ENCODE peak calls at places on chromosomes 6 and 20, in seven cellular contexts. H is fibroblast of lung, C is PC-9, R is H9, Z is hepatocyte, P is neural progenitor cell, U is SK-N-SH. W is an unnamed sample.
A peak's percentile ranks its signal among the peaks of the same experiment; 100 is the strongest.

GRCh38 chr6:69866351-69867074 is at the start of gene COL19A1:
- DNase-seq in R (peak; percentile 56), P (peak; percentile 56), Z (peak; percentile 35), H (no peak), C (no peak), U (peak; percentile 34), W (no peak)

GRCh38 chr6:108699290-108700041 is 138.7 kb downstream of the FOXO3 start:
- DNase-seq in C (no peak), R (no peak), Z (peak; percentile 50), U (no peak), H (peak; percentile 36), P (no peak), W (no peak)

GRCh38 chr20:59019217-59019616 is at the start of gene TUBB1:
- DNase-seq in C (no peak), U (no peak), H (no peak), Z (no peak), P (no peak), R (no peak), W (no peak)

GRCh38 chr20:61690150-61690549 is 375.5 kb downstream of the TAF4 start:
- DNase-seq in U (no peak), H (no peak), P (no peak), Z (no peak), R (no peak), C (no peak), W (peak; percentile 25)

GRCh38 chr6:71394001-71394432 is 105.4 kb downstream of the OGFRL1 start:
- DNase-seq in Z (no peak), P (no peak), H (peak; percentile 73), U (no peak), R (no peak), C (peak; percentile 91), W (no peak)

GRCh38 chr6:3232017-3232838 is 4.8 kb upstream of the TUBB2B start:
- DNase-seq in C (no peak), U (no peak), P (peak; percentile 45), Z (no peak), H (no peak), R (no peak), W (no peak)

GRCh38 chr6:41682497-41682961 is 44.3 kb downstream of the MDFI start:
- DNase-seq in Z (no peak), C (no peak), H (no peak), R (no peak), P (no peak), U (no peak), W (peak; percentile 63)

GRCh38 chr6:43963203-43963602 is 164.0 kb downstream of the MRPL14 start:
- DNase-seq in H (no peak), C (no peak), U (no peak), P (no peak), Z (no peak), R (peak; percentile 19), W (no peak)

GRCh38 chr20:47620808-47621805 is 119.4 kb downstream of the NCOA3 start:
- DNase-seq in R (no peak), H (peak; percentile 89), P (peak; percentile 39), Z (peak; percentile 69), C (peak; percentile 61), U (peak; percentile 39), W (peak; percentile 36)

GRCh38 chr20:31485450-31486339 is 10.6 kb downstream of the REM1 start:
- DNase-seq in P (no peak), H (peak; percentile 36), C (no peak), R (no peak), Z (peak; percentile 49), U (peak; percentile 61), W (peak; percentile 97)

GRCh38 chr6:76594109-76594508 is 521.6 kb upstream of the IMPG1 start:
- DNase-seq in P (no peak), C (no peak), R (no peak), Z (no peak), U (no peak), H (no peak), W (no peak)

GRCh38 chr6:79894939-79895338 is 52.4 kb downstream of the ELOVL4 start:
- DNase-seq in H (peak; percentile 22), U (no peak), P (no peak), R (no peak), C (no peak), Z (no peak), W (no peak)

GRCh38 chr6:144559865-144560603 is 274.9 kb downstream of the UTRN start:
- DNase-seq in C (peak; percentile 54), P (no peak), U (peak; percentile 21), H (peak; percentile 25), Z (peak; percentile 6), R (no peak), W (no peak)

GRCh38 chr6:4180653-4181255 is 45.4 kb upstream of the ECI2 start:
- DNase-seq in H (peak; percentile 67), R (no peak), Z (no peak), P (peak; percentile 12), C (no peak), U (peak; percentile 30), W (peak; percentile 78)

GRCh38 chr6:32852844-32853540 is 512 bp downstream of the TAP1 start:
- DNase-seq in H (peak; percentile 27), R (peak; percentile 42), P (peak; percentile 54), C (no peak), Z (peak; percentile 60), U (peak; percentile 52), W (peak; percentile 88)

GRCh38 chr6:165013701-165014100 is 295.7 kb downstream of the C6orf118 start:
- DNase-seq in C (no peak), P (no peak), Z (no peak), H (no peak), R (no peak), U (no peak), W (no peak)

GRCh38 chr20:38007526-38007925 is 25.7 kb downstream of the TTI1 start:
- DNase-seq in R (no peak), C (no peak), P (no peak), H (no peak), U (peak; percentile 55), Z (no peak), W (no peak)

GRCh38 chr6:156780117-156780641 is 3.0 kb downstream of the ARID1B start:
- DNase-seq in R (no peak), H (peak; percentile 93), P (peak; percentile 80), C (peak; percentile 82), Z (peak; percentile 80), U (peak; percentile 68), W (peak; percentile 96)

GRCh38 chr6:156777866-156778614 is 862 bp downstream of the ARID1B start:
- DNase-seq in Z (peak; percentile 76), U (peak; percentile 84), C (no peak), R (peak; percentile 54), H (peak; percentile 47), P (peak; percentile 70), W (peak; percentile 93)

GRCh38 chr6:156779206-156780116 is 2.3 kb downstream of the ARID1B start:
- DNase-seq in H (no peak), P (peak; percentile 57), U (peak; percentile 69), R (no peak), C (no peak), Z (peak; percentile 65), W (peak; percentile 90)

GRCh38 chr6:156777577-156777865 is 343 bp downstream of the ARID1B start:
- DNase-seq in U (peak; percentile 92), Z (no peak), H (no peak), P (no peak), C (no peak), R (no peak), W (no peak)

DNA sequence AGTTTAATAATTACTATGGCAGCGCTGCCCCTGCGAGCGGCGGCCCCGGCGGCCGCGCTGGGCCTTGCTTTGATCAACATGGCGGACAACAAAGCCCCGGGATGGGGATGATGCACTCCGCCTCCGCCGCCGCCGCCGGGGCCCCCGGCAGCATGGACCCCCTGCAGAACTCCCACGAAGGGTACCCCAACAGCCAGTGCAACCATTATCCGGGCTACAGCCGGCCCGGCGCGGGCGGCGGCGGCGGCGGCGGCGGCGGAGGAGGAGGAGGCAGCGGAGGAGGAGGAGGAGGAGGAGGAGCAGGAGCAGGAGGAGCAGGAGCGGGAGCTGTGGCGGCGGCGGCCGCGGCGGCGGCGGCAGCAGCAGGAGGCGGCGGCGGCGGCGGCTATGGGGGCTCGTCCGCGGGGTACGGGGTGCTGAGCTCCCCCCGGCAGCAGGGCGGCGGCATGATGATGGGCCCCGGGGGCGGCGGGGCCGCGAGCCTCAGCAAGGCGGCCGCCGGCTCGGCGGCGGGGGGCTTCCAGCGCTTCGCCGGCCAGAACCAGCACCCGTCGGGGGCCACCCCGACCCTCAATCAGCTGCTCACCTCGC is 1.5 kb downstream of the ARID1B start:
- DNase-seq in R (peak; percentile 54), U (no peak), P (peak; percentile 72), C (no peak), H (peak; percentile 43), Z (peak; percentile 69), W (peak; percentile 90)
- H3K79me2 ChIP-seq in R (peaks cover 17% of the 10 kb centered on the region), U (peaks cover 71% of the 10 kb centered on the region), P (peaks cover 83% of the 10 kb centered on the region), C (peaks cover 41% of the 10 kb centered on the region), H (peaks cover 57% of the 10 kb centered on the region), Z (peaks cover 62% of the 10 kb centered on the region), W (peaks cover 63% of the 10 kb centered on the region)

GRCh38 chr6:23154159-23154558 is 584.8 kb downstream of the HDGFL1 start:
- DNase-seq in U (no peak), Z (no peak), R (no peak), C (no peak), P (no peak), H (no peak), W (no peak)
- H3K9me3 ChIP-seq in U (no peaks in the 10 kb centered on the region), Z (no peaks in the 10 kb centered on the region), R (peaks cover 4% of the 10 kb centered on the region), C (no peaks in the 10 kb centered on the region), P (no peaks in the 10 kb centered on the region), H (no peaks in the 10 kb centered on the region), W (no peaks in the 10 kb centered on the region)

GRCh38 chr6:21426841-21427490 is 166.6 kb upstream of the SOX4 start:
- DNase-seq in P (no peak), R (no peak), Z (no peak), U (no peak), H (peak; percentile 36), C (no peak), W (peak; percentile 75)

DNA sequence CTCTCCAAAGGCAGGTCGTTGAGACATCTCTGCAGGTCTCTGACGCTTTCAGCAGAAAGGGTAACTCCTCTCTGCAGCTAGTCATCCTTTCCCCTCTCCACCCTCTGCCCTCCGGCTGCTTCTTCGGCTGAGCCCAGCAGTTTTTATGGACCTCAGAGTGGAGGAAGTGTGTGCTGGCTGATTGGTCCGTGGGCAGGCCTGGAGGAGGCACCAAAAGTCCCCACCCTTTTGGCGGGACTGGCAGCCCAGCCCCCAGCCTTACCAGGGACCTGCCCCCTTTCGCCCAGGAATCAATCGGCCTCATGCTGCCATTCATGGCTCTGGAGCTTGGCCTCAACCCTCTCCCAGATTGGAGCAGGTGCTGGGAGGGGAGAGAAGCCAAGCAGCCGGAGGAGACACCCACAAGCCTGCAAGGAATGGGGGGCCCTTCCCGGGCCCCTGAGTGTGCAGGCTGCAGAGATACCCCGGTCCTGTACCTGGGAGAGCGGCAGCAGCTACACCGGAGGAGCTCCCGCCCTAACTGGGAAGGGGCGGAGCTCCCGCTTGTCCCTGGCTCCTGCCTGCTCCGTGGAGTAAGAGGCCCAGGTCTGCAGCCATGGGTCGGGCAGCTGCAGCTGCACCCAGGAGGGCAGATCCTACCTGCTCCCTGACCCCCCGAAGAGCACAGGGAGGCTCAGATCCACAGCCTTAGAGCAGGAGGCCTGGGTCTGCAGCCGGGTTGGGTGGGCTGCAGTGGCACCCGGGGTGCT is 170.3 kb upstream of the SOX4 start:
- DNase-seq in U (no peak), H (no peak), P (peak; percentile 66), R (peak; percentile 93), Z (peak; percentile 54), C (no peak), W (no peak)
- H3K4me1 ChIP-seq in U (no peaks in the 10 kb centered on the region), H (no peaks in the 10 kb centered on the region), P (peaks cover 9% of the 10 kb centered on the region), R (no peaks in the 10 kb centered on the region), Z (no peaks in the 10 kb centered on the region), C (no peaks in the 10 kb centered on the region), W (no peaks in the 10 kb centered on the region)

DNA sequence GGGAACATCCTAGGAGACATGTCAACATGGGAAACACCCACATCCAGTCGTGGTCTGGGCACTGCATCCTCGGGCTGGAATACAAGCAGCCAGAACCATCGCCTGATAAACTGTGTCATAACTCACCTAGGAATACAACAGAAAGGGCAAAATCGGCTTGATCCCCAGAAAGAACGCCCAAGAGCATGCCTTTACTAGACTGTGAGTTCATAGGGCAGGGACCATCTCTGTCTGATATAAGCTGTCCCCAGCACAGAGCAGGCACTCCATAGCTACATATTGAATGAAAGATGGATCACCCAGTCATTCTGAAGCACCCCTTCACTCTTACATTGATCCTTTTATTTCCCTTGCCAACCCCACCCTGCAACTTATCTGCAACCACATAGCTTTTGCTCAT is 23.8 kb downstream of the RIPOR2 start:
- DNase-seq in H (no peak), C (no peak), P (no peak), Z (no peak), U (no peak), R (no peak), W (no peak)
- H3K79me2 ChIP-seq in H (no peaks in the 10 kb centered on the region), C (no peaks in the 10 kb centered on the region), P (no peaks in the 10 kb centered on the region), Z (no peaks in the 10 kb centered on the region), U (no peaks in the 10 kb centered on the region), R (peaks cover 5% of the 10 kb centered on the region), W (no peaks in the 10 kb centered on the region)